ENCODE peak calls at places on chromosomes 11 and 22, in four cellular contexts. C is activated CD4-positive, alpha-beta T cell treated with anti-CD3 and anti-CD28 coated beads for 4 hours; M is stimulated activated CD8-positive, alpha-beta memory T cell treated with anti-CD3 and anti-CD28 coated beads, Interleukin-2, amount 100 ng/mL, for 48 hours; S is naive thymus-derived CD4-positive, alpha-beta T cell. X is an unnamed sample.

GRCh38 chr22:44335903-44336803 is 23.4 kb upstream of the SHISAL1 start:
- DNase-seq in C (no peak), M (no peak), S (no peak), X (no peak)

GRCh38 chr22:47282366-47282765 is 519.9 kb downstream of the TBC1D22A start:
- DNase-seq in C (no peak), M (no peak), S (no peak), X (no peak)

GRCh38 chr11:131760191-131760951 is 390.0 kb downstream of the NTM start:
- DNase-seq in C (no peak), M (no peak), S (no peak), X (no peak)

GRCh38 chr22:35231585-35232084 is 25.7 kb upstream of the HMGXB4 start:
- DNase-seq in C (peak), M (peak), S (peak), X (peak)

GRCh38 chr22:19962909-19963806 is 21.5 kb upstream of the TXNRD2 start:
- DNase-seq in C (no peak), M (peak), S (no peak), X (no peak)

GRCh38 chr11:126432525-126432924 is 77.0 kb downstream of the ST3GAL4 start:
- DNase-seq in C (no peak), M (no peak), S (no peak), X (no peak)

GRCh38 chr22:23161029-23161428 is 15.8 kb downstream of the RAB36 start:
- DNase-seq in C (no peak), M (no peak), S (no peak), X (no peak)

GRCh38 chr11:103700605-103701004 is 335.8 kb upstream of the DDI1 start:
- DNase-seq in C (no peak), M (no peak), S (no peak), X (no peak)

GRCh38 chr11:19661827-19662226 is 50.8 kb upstream of the NAV2 start:
- DNase-seq in C (no peak), M (no peak), S (no peak), X (no peak)

GRCh38 chr11:94010136-94010535 is 11.0 kb upstream of the HEPHL1 start:
- DNase-seq in C (no peak), M (no peak), S (no peak), X (no peak)

GRCh38 chr11:426851-427250 is 12.1 kb upstream of the SIGIRR start:
- DNase-seq in C (no peak), M (no peak), S (no peak), X (no peak)

GRCh38 chr22:48918585-48919186 is 909.0 kb downstream of the BRD1 start:
- DNase-seq in C (no peak), M (no peak), S (no peak), X (no peak)

GRCh38 chr11:43217856-43218255 is 93.9 kb upstream of the API5 start:
- DNase-seq in C (no peak), M (no peak), S (no peak), X (no peak)

GRCh38 chr11:33668951-33669596 is 31.6 kb downstream of the C11orf91 start:
- DNase-seq in C (no peak), M (no peak), S (no peak), X (no peak)

GRCh38 chr11:17561466-17562001 is 14.5 kb downstream of the OTOG start:
- DNase-seq in C (no peak), M (no peak), S (no peak), X (no peak)

GRCh38 chr22:49734882-49735281 is 92.8 kb downstream of the BRD1 start:
- DNase-seq in C (no peak), M (no peak), S (no peak), X (no peak)

GRCh38 chr11:15651782-15652181 is 537.1 kb downstream of the INSC start:
- DNase-seq in C (no peak), M (no peak), S (no peak), X (no peak)

GRCh38 chr22:46537221-46537945 is at the start of gene CELSR1:
- DNase-seq in C (no peak), M (no peak), S (no peak), X (no peak)

GRCh38 chr11:69129647-69130046 is 26.1 kb upstream of the SMIM38 start:
- DNase-seq in C (no peak), M (no peak), S (no peak), X (no peak)

GRCh38 chr11:26493616-26494015 is 78.4 kb downstream of the MUC15 start:
- DNase-seq in C (no peak), M (no peak), S (no peak), X (no peak)

GRCh38 chr11:66607126-66607834 is 9.2 kb upstream of the RBM14 start:
- DNase-seq in C (no peak), M (no peak), S (no peak), X (no peak)

GRCh38 chr11:115528217-115528616 is 24.0 kb upstream of the CADM1 start:
- DNase-seq in C (no peak), M (no peak), S (no peak), X (no peak)

GRCh38 chr11:20840341-20840740 is 171.0 kb downstream of the NELL1 start:
- DNase-seq in C (no peak), M (no peak), S (no peak), X (no peak)

GRCh38 chr11:73623651-73624050 is 22.7 kb upstream of the PLEKHB1 start:
- DNase-seq in C (no peak), M (no peak), S (no peak), X (no peak)

GRCh38 chr11:87589082-87589481 is 551.3 kb downstream of the TMEM135 start:
- DNase-seq in C (no peak), M (no peak), S (no peak), X (no peak)

GRCh38 chr11:68840661-68841653 is 759 bp downstream of the CPT1A start:
- DNase-seq in C (peak), M (no peak), S (no peak), X (no peak)

GRCh38 chr11:102757823-102758549 is 22.4 kb downstream of the MMP10 start:
- DNase-seq in C (no peak), M (no peak), S (no peak), X (no peak)

GRCh38 chr22:47050601-47051051 is 288.2 kb downstream of the TBC1D22A start:
- DNase-seq in C (no peak), M (no peak), S (no peak), X (no peak)

GRCh38 chr11:101401245-101401644 is 182.6 kb downstream of the TRPC6 start:
- DNase-seq in C (no peak), M (no peak), S (no peak), X (no peak)

GRCh38 chr11:72970557-72971118 is 156.4 kb downstream of the ATG16L2 start:
- DNase-seq in C (no peak), M (no peak), S (no peak), X (no peak)

GRCh38 chr11:130383363-130384168 is 44.8 kb downstream of the ADAMTS8 start:
- DNase-seq in C (no peak), M (no peak), S (no peak), X (no peak)

GRCh38 chr22:42918500-42918899 is 61.4 kb upstream of the ARFGAP3 start:
- DNase-seq in C (no peak), M (no peak), S (no peak), X (no peak)